ENCODE peak calls at places on chromosomes 4 and X, in six cellular contexts. H, A, J, X, W and R are unnamed samples.

GRCh38 chrX:104113237-104113965 is 1.1 kb downstream of the ZCCHC18 start:
- DNase-seq in J (peak; percentile 53), W (peak; percentile 38), X (peak; percentile 49), A (peak; percentile 38), H (peak; percentile 31), R (no peak)

GRCh38 chrX:154738013-154738738 is 12.7 kb downstream of the GAB3 start:
- DNase-seq in J (peak; percentile 92), X (peak; percentile 83), H (peak; percentile 85), A (peak; percentile 87), W (no peak), R (no peak)

GRCh38 chrX:37906357-37906756 is 59.0 kb upstream of the DYNLT3 start:
- DNase-seq in H (no peak), A (no peak), X (no peak), W (no peak), J (no peak), R (no peak)

GRCh38 chr4:76652389-76652788 is 217.4 kb downstream of the SHROOM3 start:
- DNase-seq in A (no peak), W (no peak), X (no peak), H (no peak), J (no peak), R (no peak)

GRCh38 chrX:45515262-45516215 is 314.9 kb upstream of the DIPK2B start:
- DNase-seq in H (peak; percentile 81), W (peak; percentile 77), A (peak; percentile 97), J (peak; percentile 92), X (peak; percentile 84), R (peak; percentile 82)

GRCh38 chrX:72238721-72239475 is at the start of gene ERCC6L:
- DNase-seq in A (peak; percentile 82), W (peak; percentile 64), H (peak; percentile 67), J (peak; percentile 80), X (peak; percentile 86), R (peak; percentile 85)

GRCh38 chr4:26839534-26839951 is 21.1 kb upstream of the STIM2 start:
- DNase-seq in W (peak; percentile 98), J (peak; percentile 33), X (peak; percentile 25), A (peak; percentile 84), H (peak; percentile 56), R (no peak)

GRCh38 chr4:139015948-139016451 is 419 bp downstream of the NOCT start:
- DNase-seq in H (no peak), A (peak; percentile 32), W (no peak), X (peak; percentile 41), J (peak; percentile 20), R (no peak)

GRCh38 chrX:103329991-103330390 is at the start of gene TCEAL7:
- DNase-seq in J (peak; percentile 46), H (peak; percentile 50), W (no peak), X (peak; percentile 46), A (peak; percentile 49), R (no peak)

GRCh38 chr4:84691170-84691691 is 108.3 kb downstream of the CDS1 start:
- DNase-seq in J (peak; percentile 94), A (peak; percentile 97), H (peak; percentile 97), W (peak; percentile 64), X (peak; percentile 97), R (no peak)

GRCh38 chrX:70292788-70293187 is 2.9 kb downstream of the KIF4A start:
- DNase-seq in H (no peak), X (no peak), A (no peak), W (no peak), J (no peak), R (no peak)

GRCh38 chr4:128862608-128863313 is 53.3 kb downstream of the JADE1 start:
- DNase-seq in X (no peak), A (no peak), J (peak; percentile 72), W (no peak), H (peak; percentile 15), R (no peak)

GRCh38 chr4:73908965-73909364 is 39.8 kb downstream of the CXCL1 start:
- DNase-seq in H (no peak), J (no peak), A (no peak), X (no peak), W (no peak), R (no peak)

GRCh38 chr4:154743683-154744340 is at the start of gene LRAT:
- DNase-seq in J (no peak), A (peak; percentile 8), X (peak; percentile 18), H (no peak), W (no peak), R (no peak)

GRCh38 chr4:185122681-185123345 is 20.3 kb upstream of the SLC25A4 start:
- DNase-seq in H (peak; percentile 28), W (no peak), X (no peak), J (no peak), A (no peak), R (no peak)

GRCh38 chrX:13287816-13288215 is 32.0 kb downstream of the ATXN3L start:
- DNase-seq in A (peak; percentile 51), W (no peak), X (peak; percentile 58), H (peak; percentile 81), J (peak; percentile 72), R (no peak)

GRCh38 chrX:8845060-8845459 is 43.9 kb upstream of the FAM9A start:
- DNase-seq in X (peak; percentile 73), W (peak; percentile 59), J (peak; percentile 80), H (peak; percentile 82), A (peak; percentile 77), R (no peak)

GRCh38 chr4:6121276-6121850 is 79.0 kb downstream of the JAKMIP1 start:
- DNase-seq in W (no peak), A (no peak), X (no peak), J (no peak), H (no peak), R (no peak)

GRCh38 chrX:155218777-155219176 is 2.5 kb downstream of the VBP1 start:
- DNase-seq in X (no peak), A (no peak), J (no peak), W (no peak), H (no peak), R (no peak)

GRCh38 chr4:100311181-100311580 is 120.9 kb upstream of the DDIT4L start:
- DNase-seq in J (no peak), A (no peak), X (no peak), H (no peak), W (no peak), R (no peak)

GRCh38 chrX:118974088-118974907 is at the start of gene LONRF3:
- DNase-seq in J (peak; percentile 3), H (peak; percentile 4), W (no peak), X (peak; percentile 27), A (peak; percentile 42), R (peak; percentile 93)

GRCh38 chr4:159272341-159273125 is 169.7 kb downstream of the RAPGEF2 start:
- DNase-seq in W (no peak), H (no peak), X (no peak), A (no peak), J (peak; percentile 55), R (no peak)

GRCh38 chr4:185726931-185727330 is 85.1 kb downstream of the SORBS2 start:
- DNase-seq in J (no peak), A (peak; percentile 70), H (no peak), X (peak; percentile 57), W (no peak), R (no peak)

GRCh38 chrX:103886624-103887023 is 54.6 kb upstream of the RAB9B start:
- DNase-seq in X (no peak), A (no peak), W (no peak), J (no peak), H (no peak), R (no peak)

GRCh38 chrX:37350034-37350365 is 836 bp downstream of the PRRG1 start:
- DNase-seq in W (no peak), X (peak; percentile 15), J (peak; percentile 31), A (peak; percentile 23), H (peak; percentile 14), R (no peak)

GRCh38 chrX:73562986-73563739 is at the start of gene CHIC1:
- DNase-seq in A (peak; percentile 57), H (peak; percentile 60), W (peak; percentile 35), X (peak; percentile 77), J (peak; percentile 66), R (peak; percentile 63)

GRCh38 chr4:79864470-79865190 is 208.4 kb downstream of the ANTXR2 start:
- DNase-seq in J (peak; percentile 4), X (no peak), W (no peak), A (no peak), H (peak; percentile 15), R (no peak)

GRCh38 chr4:4519296-4519898 is 22.5 kb downstream of the STX18 start:
- DNase-seq in A (peak; percentile 50), W (no peak), J (peak; percentile 33), X (peak; percentile 40), H (no peak), R (no peak)
- TF ChIP-seq CTCF in A (peak; percentile 84), W (peak; percentile 57), J (peak; percentile 59), X (peak; percentile 77), H (peak; percentile 66), R (peak; percentile 58)

GRCh38 chr4:98786866-98787265 is 128.5 kb upstream of the TSPAN5 start:
- DNase-seq in H (no peak), A (peak; percentile 11), W (peak; percentile 10), X (no peak), J (peak; percentile 9), R (no peak)
- TF ChIP-seq CTCF in H (no peak), A (peak; percentile 26), W (peak; percentile 28), X (peak; percentile 21), J (peak; percentile 3), R (no peak)

DNA sequence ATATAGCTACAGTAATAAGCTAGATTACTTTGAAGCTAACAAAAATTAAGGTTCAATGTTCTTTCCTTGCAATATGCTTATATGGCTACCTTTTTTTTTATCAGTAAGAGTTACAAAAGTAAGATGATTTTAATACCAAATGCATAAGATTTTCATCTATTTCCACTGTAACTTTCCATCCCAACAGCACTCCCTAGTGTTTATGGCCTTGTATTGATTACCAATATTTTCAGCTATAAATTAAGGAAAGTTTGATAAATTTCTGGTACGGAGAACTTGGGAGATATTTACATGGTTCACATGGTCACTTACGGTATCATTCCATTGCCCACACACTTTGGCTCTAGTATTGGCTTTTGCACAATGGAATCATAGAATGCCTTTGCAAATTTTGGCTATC is 448.9 kb upstream of the PABPC4L start:
- DNase-seq in X (no peak), H (no peak), A (no peak), W (no peak), J (no peak), R (no peak)
- TF ChIP-seq CTCF in X (peak; percentile 10), H (no peak), A (no peak), W (no peak), J (no peak), R (no peak)

GRCh38 chr4:120055795-120056194 is 10.9 kb downstream of the MAD2L1 start:
- DNase-seq in H (no peak), W (no peak), A (no peak), J (no peak), X (no peak), R (no peak)

GRCh38 chr4:120053916-120054315 is 12.7 kb downstream of the MAD2L1 start:
- DNase-seq in X (no peak), A (no peak), H (no peak), J (no peak), W (no peak), R (no peak)

GRCh38 chr4:120055167-120055566 is 11.5 kb downstream of the MAD2L1 start:
- DNase-seq in H (no peak), W (no peak), J (no peak), A (no peak), X (no peak), R (no peak)

GRCh38 chr4:120057416-120057815 is 9.2 kb downstream of the MAD2L1 start:
- DNase-seq in J (no peak), A (no peak), H (no peak), X (no peak), W (no peak), R (no peak)

DNA sequence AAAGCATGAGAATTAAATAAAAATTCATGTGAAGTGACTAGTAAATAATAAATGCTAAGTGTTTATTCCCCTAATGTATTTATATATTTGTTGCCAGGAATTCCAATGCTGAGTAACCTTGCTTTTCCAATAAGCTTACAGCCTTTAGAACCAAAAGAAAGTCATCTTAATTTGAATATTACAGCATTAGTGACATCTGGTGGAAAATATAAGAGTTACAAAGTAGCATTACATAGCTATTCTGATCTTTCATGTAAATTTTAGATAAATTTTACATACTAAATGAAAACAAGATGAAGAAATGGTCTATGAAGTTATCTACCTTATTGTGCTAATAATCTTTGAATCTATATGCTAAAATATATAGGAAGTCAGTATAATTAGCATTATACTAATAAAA is 10.4 kb downstream of the MAD2L1 start:
- DNase-seq in A (peak; percentile 46), W (peak; percentile 7), J (peak; percentile 70), H (no peak), X (peak; percentile 64), R (no peak)
- TF ChIP-seq CTCF in A (peak; percentile 26), W (no peak), J (peak; percentile 55), H (no peak), X (peak; percentile 24), R (peak; percentile 35)